ENCODE peak calls at places on chromosomes 7 and 10, in five cellular contexts. I is naive thymus-derived CD4-positive, alpha-beta T cell; L is left colon; A is heart right ventricle; P is HT-29. Z is an unnamed sample.

GRCh38 chr10:50461834-50462233 is 161.9 kb downstream of the SGMS1 start:
- DNase-seq in I (no peak), L (no peak), A (no peak), P (no peak), Z (no peak)

GRCh38 chr10:118835682-118836326 is 81.0 kb upstream of the CACUL1 start:
- DNase-seq in I (no peak), L (peak), A (no peak), P (peak), Z (peak)

GRCh38 chr10:73899401-73899780 is 11.5 kb upstream of the PLAU start:
- DNase-seq in I (no peak), L (no peak), A (no peak), P (peak), Z (peak)

GRCh38 chr7:1474736-1475135 is 15.5 kb upstream of the MICALL2 start:
- DNase-seq in I (no peak), L (no peak), A (no peak), P (no peak), Z (no peak)

GRCh38 chr10:89183571-89183970 is 23.5 kb downstream of the CH25H start:
- DNase-seq in I (no peak), L (no peak), A (no peak), P (no peak), Z (no peak)

GRCh38 chr10:69668722-69669121 is 38.7 kb downstream of the FAM241B start:
- DNase-seq in I (no peak), L (no peak), A (no peak), P (no peak), Z (no peak)

GRCh38 chr7:38870147-38870546 is 38.8 kb downstream of the VPS41 start:
- DNase-seq in I (no peak), L (no peak), A (no peak), P (no peak), Z (no peak)

GRCh38 chr7:82760092-82760491 is 316.5 kb upstream of the CACNA2D1 start:
- DNase-seq in I (no peak), L (no peak), A (no peak), P (no peak), Z (no peak)

GRCh38 chr10:36425140-36425797 is 700.1 kb upstream of the ANKRD30A start:
- DNase-seq in I (no peak), L (no peak), A (no peak), P (no peak), Z (no peak)